ENCODE peak calls at places on chromosome 22, in nine cellular contexts. W is GM12878; V is choroid plexus epithelial cell; L is astrocyte of the spinal cord; X is aorta; T is CD8-positive, alpha-beta T cell; F is foreskin fibroblast; R is GM23248; J is thyroid gland. P is an unnamed sample.
A peak's percentile ranks its signal among the peaks of the same experiment; 100 is the strongest.

GRCh38 chr22:21104126-21104691 is 58.5 kb downstream of the LRRC74B start:
- DNase-seq in W (no peak), V (no peak), L (no peak), X (no peak), T (no peak), F (no peak), R (no peak), J (no peak), P (no peak)

GRCh38 chr22:49892226-49892899 is 25.9 kb downstream of the ALG12 start:
- DNase-seq in W (no peak), V (no peak), L (no peak), X (no peak), T (no peak), F (no peak), R (no peak), J (no peak), P (no peak)

GRCh38 chr22:35915477-35916013 is 113.1 kb downstream of the RBFOX2 start:
- DNase-seq in W (no peak), V (peak; percentile 21), L (peak; percentile 39), X (no peak), T (no peak), F (peak; percentile 68), R (peak; percentile 74), J (no peak), P (no peak)

GRCh38 chr22:21948390-21948789 is 4.3 kb downstream of the PPM1F start:
- DNase-seq in W (no peak), V (no peak), L (no peak), X (no peak), T (no peak), F (peak; percentile 8), R (no peak), J (no peak), P (no peak)

GRCh38 chr22:19849800-19850481 is 4.7 kb downstream of the GNB1L start:
- DNase-seq in W (no peak), V (no peak), L (no peak), X (no peak), T (no peak), F (no peak), R (no peak), J (peak; percentile 94), P (no peak)

GRCh38 chr22:37165066-37165465 is 15.3 kb upstream of the IL2RB start:
- DNase-seq in W (no peak), V (no peak), L (no peak), X (no peak), T (no peak), F (no peak), R (no peak), J (no peak), P (no peak)

GRCh38 chr22:35708453-35708852 is 9.2 kb upstream of the APOL5 start:
- DNase-seq in W (no peak), V (peak; percentile 30), L (peak; percentile 9), X (no peak), T (no peak), F (no peak), R (no peak), J (no peak), P (no peak)

GRCh38 chr22:32075997-32076725 is 33.1 kb downstream of the SLC5A1 start:
- DNase-seq in W (no peak), V (no peak), L (no peak), X (no peak), T (no peak), F (no peak), R (no peak), J (no peak), P (no peak)

GRCh38 chr22:37182101-37182948 is 5.7 kb downstream of the C1QTNF6 start:
- DNase-seq in W (no peak), V (no peak), L (no peak), X (peak; percentile 42), T (no peak), F (no peak), R (no peak), J (no peak), P (peak; percentile 83)

GRCh38 chr22:19179472-19180048 is 1.0 kb upstream of the SLC25A1 start:
- DNase-seq in W (peak; percentile 28), V (peak; percentile 95), L (peak; percentile 89), X (peak; percentile 89), T (no peak), F (peak; percentile 94), R (peak; percentile 90), J (peak; percentile 75), P (peak; percentile 90)

GRCh38 chr22:35457729-35458546 is 58.0 kb downstream of the MCM5 start:
- DNase-seq in W (no peak), V (no peak), L (no peak), X (no peak), T (no peak), F (peak; percentile 43), R (peak; percentile 58), J (no peak), P (no peak)

GRCh38 chr22:24421428-24421931 is 5.9 kb upstream of the ADORA2A start:
- DNase-seq in W (no peak), V (no peak), L (no peak), X (no peak), T (peak; percentile 57), F (no peak), R (no peak), J (no peak), P (peak; percentile 95)

GRCh38 chr22:24424001-24424900 is 3.1 kb upstream of the ADORA2A start:
- DNase-seq in W (no peak), V (no peak), L (no peak), X (no peak), T (peak; percentile 71), F (no peak), R (peak; percentile 50), J (no peak), P (peak; percentile 89)

GRCh38 chr22:24422078-24422665 is 5.2 kb upstream of the ADORA2A start:
- DNase-seq in W (no peak), V (no peak), L (no peak), X (no peak), T (no peak), F (no peak), R (no peak), J (no peak), P (no peak)

GRCh38 chr22:24424901-24425775 is 2.3 kb upstream of the ADORA2A start:
- DNase-seq in W (no peak), V (no peak), L (no peak), X (no peak), T (peak; percentile 51), F (no peak), R (no peak), J (no peak), P (peak; percentile 72)

GRCh38 chr22:24423519-24424000 is 3.8 kb upstream of the ADORA2A start:
- DNase-seq in W (no peak), V (peak; percentile 24), L (no peak), X (peak; percentile 76), T (peak; percentile 82), F (peak; percentile 65), R (peak; percentile 71), J (peak; percentile 50), P (peak; percentile 97)
- H3K4me3 ChIP-seq in W (peak overlapping the region; percentile 77), V (peak overlapping the region; percentile 55), L (peak overlapping the region; percentile 13), X (peak overlapping the region; percentile 17), T (peak overlapping the region; percentile 47), F (peak overlapping the region; percentile 49), R (peak overlapping the region; percentile 61), J (no peak overlapping the region), P (peak overlapping the region; percentile 55)

DNA sequence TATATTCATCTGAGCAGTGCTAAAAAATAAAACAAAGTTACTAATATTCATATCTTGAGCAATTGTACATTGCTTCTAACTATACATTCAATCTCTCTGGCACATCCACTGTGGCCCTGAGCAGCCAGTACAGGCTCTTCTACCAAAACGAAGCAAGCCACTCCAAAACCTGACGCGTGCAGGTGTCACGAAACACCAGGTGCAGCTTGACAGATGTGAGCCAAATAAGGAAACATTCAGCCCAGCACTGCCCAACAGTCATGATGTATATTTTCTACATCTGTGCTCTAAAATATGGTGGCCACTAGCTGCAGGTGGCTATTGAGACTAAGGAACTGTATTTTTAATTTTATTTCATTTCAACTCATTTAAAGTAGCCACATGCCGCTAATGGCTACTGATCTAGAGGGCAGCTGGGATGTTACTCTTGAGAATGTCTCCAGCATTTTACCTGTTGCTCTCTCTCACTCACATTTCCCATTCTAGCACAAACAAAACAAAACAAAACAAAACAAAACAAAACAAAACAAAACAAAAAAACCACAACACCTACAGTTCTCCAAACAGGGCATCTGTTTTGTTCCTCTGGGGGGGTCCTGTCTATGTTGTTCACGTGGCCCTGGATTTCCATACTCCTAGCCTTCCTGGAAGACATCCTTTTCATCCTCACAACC is 77.7 kb downstream of the LARGE1 start:
- DNase-seq in W (no peak), V (no peak), L (no peak), X (no peak), T (no peak), F (no peak), R (no peak), J (no peak), P (no peak)
- H3K4me3 ChIP-seq in W (peak overlapping the region; percentile 56), V (no peak overlapping the region), L (no peak overlapping the region), X (no peak overlapping the region), T (no peak overlapping the region), F (no peak overlapping the region), R (no peak overlapping the region), J (no peak overlapping the region), P (no peak overlapping the region)

DNA sequence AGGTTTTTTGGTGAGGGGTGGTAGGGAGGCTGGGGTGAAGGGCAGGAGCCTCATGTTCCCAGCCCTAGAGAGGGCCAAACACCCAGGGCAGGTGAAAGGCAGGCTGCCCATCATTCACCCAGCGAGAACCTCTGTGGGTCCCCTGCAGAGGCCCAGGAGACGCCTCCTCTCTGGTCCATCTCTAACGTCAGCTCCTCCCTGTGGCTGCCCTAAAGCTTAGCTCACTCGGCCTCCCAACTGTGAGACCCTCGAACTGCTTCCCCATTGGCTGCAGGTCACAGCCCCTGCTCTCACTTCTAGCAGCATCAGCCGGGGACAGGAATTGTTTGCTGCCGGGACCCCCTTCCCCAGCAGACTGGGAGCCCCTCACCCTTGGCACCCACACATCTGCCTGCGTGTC is 615 bp upstream of the NFAM1 start:
- DNase-seq in W (no peak), V (no peak), L (no peak), X (no peak), T (no peak), F (no peak), R (no peak), J (no peak), P (peak; percentile 77)
- H3K4me3 ChIP-seq in W (no peak overlapping the region), V (no peak overlapping the region), L (no peak overlapping the region), X (no peak overlapping the region), T (no peak overlapping the region), F (no peak overlapping the region), R (no peak overlapping the region), J (no peak overlapping the region), P (no peak overlapping the region)

GRCh38 chr22:33844273-33844672 is 76.0 kb downstream of the LARGE1 start:
- DNase-seq in W (no peak), V (no peak), L (no peak), X (no peak), T (no peak), F (no peak), R (peak; percentile 21), J (no peak), P (no peak)

GRCh38 chr22:33838644-33839043 is 81.6 kb downstream of the LARGE1 start:
- DNase-seq in W (no peak), V (no peak), L (no peak), X (no peak), T (no peak), F (no peak), R (no peak), J (no peak), P (no peak)

GRCh38 chr22:33837806-33838205 is 82.5 kb downstream of the LARGE1 start:
- DNase-seq in W (no peak), V (no peak), L (no peak), X (no peak), T (no peak), F (no peak), R (no peak), J (no peak), P (no peak)

GRCh38 chr22:33842006-33842354 is 78.3 kb downstream of the LARGE1 start:
- DNase-seq in W (no peak), V (no peak), L (no peak), X (no peak), T (no peak), F (no peak), R (no peak), J (no peak), P (no peak)

GRCh38 chr22:33841281-33842005 is 78.8 kb downstream of the LARGE1 start:
- DNase-seq in W (no peak), V (no peak), L (no peak), X (no peak), T (no peak), F (no peak), R (peak; percentile 94), J (no peak), P (no peak)
- H3K4me3 ChIP-seq in W (peak overlapping the region; percentile 12), V (no peak overlapping the region), L (no peak overlapping the region), X (no peak overlapping the region), T (no peak overlapping the region), F (no peak overlapping the region), R (peak overlapping the region; percentile 41), J (no peak overlapping the region), P (no peak overlapping the region)

P was measured in H7.